ENCODE peak calls at places on chromosomes 13 and 19, in seven cellular contexts. K, S, V, W, F, A and T are unnamed samples.

GRCh38 chr13:40786568-40786996 is 2.8 kb upstream of the SLC25A15 start:
- DNase-seq in K (peak), S (no peak), V (peak), W (no peak), F (peak), A (peak), T (no peak)

GRCh38 chr13:112894673-112895481 is 74.1 kb upstream of the MCF2L start:
- DNase-seq in K (no peak), S (no peak), V (no peak), W (no peak), F (no peak), A (no peak), T (peak)

GRCh38 chr19:4102339-4103072 is 21.4 kb downstream of the MAP2K2 start:
- DNase-seq in K (no peak), S (no peak), V (no peak), W (no peak), F (no peak), A (no peak), T (no peak)

GRCh38 chr13:36840718-36841250 is 21.8 kb downstream of the RFXAP start:
- DNase-seq in K (no peak), S (no peak), V (no peak), W (no peak), F (no peak), A (no peak), T (no peak)

GRCh38 chr13:32206097-32206740 is 108.9 kb downstream of the ZAR1L start:
- DNase-seq in K (no peak), S (peak), V (peak), W (no peak), F (peak), A (no peak), T (no peak)

GRCh38 chr19:7099597-7099921 is 30.1 kb downstream of the ZNF557 start:
- DNase-seq in K (no peak), S (no peak), V (no peak), W (no peak), F (no peak), A (no peak), T (no peak)

GRCh38 chr19:1076951-1077350 is 10.0 kb downstream of the ARHGAP45 start:
- DNase-seq in K (no peak), S (no peak), V (no peak), W (no peak), F (no peak), A (no peak), T (peak)

GRCh38 chr13:47175172-47175806 is 278.4 kb upstream of the HTR2A start:
- DNase-seq in K (peak), S (no peak), V (peak), W (no peak), F (peak), A (peak), T (no peak)

GRCh38 chr13:112438515-112438914 is 62.4 kb downstream of the SPACA7 start:
- DNase-seq in K (no peak), S (no peak), V (no peak), W (no peak), F (no peak), A (no peak), T (no peak)

GRCh38 chr19:9109959-9110358 is 2.7 kb upstream of the OR7G2 start:
- DNase-seq in K (no peak), S (no peak), V (no peak), W (no peak), F (no peak), A (no peak), T (no peak)

GRCh38 chr13:96052655-96053002 is 572 bp downstream of the UGGT2 start:
- DNase-seq in K (peak), S (peak), V (peak), W (peak), F (peak), A (peak), T (no peak)

GRCh38 chr19:5680083-5680436 is 256 bp downstream of the MICOS13 start:
- DNase-seq in K (no peak), S (no peak), V (peak), W (no peak), F (peak), A (peak), T (no peak)

GRCh38 chr13:110801044-110801443 is 87.5 kb downstream of the ING1 start:
- DNase-seq in K (no peak), S (peak), V (no peak), W (no peak), F (no peak), A (no peak), T (no peak)

GRCh38 chr19:53771133-53771532 is 53.0 kb downstream of the NLRP12 start:
- DNase-seq in K (no peak), S (peak), V (no peak), W (peak), F (no peak), A (no peak), T (no peak)

GRCh38 chr13:42041684-42042035 is 6.8 kb upstream of the DGKH start:
- DNase-seq in K (peak), S (peak), V (peak), W (peak), F (peak), A (peak), T (peak)

GRCh38 chr13:101406787-101407186 is 9.5 kb downstream of the NALCN start:
- DNase-seq in K (no peak), S (peak), V (no peak), W (no peak), F (no peak), A (no peak), T (no peak)

GRCh38 chr19:33468361-33469170 is 53.0 kb downstream of the PEPD start:
- DNase-seq in K (peak), S (no peak), V (no peak), W (no peak), F (no peak), A (no peak), T (no peak)

DNA sequence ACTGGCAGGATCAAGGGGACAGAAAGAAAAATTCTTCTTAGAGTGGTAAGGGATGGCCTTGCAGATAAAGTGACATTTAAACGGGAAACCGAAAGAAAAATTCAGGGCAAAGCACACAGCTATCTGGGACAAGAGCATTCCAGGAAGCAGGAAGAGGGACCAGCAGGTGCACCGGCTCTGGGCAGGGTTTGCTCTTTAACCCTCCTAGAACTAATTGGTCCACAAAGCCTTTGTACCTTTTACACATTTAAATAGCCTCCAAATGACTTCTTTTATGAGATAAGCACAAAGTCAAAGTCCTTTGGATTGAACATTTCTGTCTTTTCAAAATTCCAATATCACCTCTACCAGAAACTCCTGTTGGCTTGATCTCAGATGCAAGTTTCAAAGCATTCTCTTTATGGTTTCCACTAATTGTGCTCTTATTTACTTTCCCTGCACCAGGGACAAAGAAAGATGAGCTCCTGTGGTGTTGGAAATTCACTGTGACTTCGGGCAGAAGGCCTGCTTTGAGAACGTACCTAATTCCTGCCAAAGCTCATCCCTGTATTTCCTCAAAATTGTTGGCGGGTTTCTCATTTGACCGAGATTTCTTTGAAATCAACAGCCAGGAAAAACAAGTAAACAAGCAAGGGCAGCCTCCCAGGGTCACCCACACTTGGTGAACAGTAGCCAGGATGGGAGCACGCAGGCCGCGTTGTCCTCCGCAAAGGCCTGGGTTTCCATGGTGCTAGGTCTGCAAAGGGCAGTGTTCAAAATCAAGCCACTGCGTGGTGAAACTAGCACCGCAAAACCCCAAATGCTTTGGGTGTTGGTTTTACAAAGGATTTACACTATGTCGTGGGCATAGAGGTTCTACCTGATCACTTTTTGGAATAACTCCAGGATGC is 98.6 kb downstream of the IRS2 start:
- DNase-seq in K (no peak), S (no peak), V (no peak), W (no peak), F (no peak), A (no peak), T (no peak)
- H3K4me3 ChIP-seq in K (no peak), S (no peak), V (no peak), W (no peak), F (no peak), A (no peak), T (no peak)

GRCh38 chr19:17751912-17752273 is 616 bp downstream of the FCHO1 start:
- DNase-seq in K (no peak), S (no peak), V (no peak), W (no peak), F (no peak), A (no peak), T (no peak)

GRCh38 chr19:17754634-17755532 is 3.6 kb downstream of the FCHO1 start:
- DNase-seq in K (no peak), S (no peak), V (no peak), W (no peak), F (no peak), A (no peak), T (no peak)

GRCh38 chr19:17752865-17753639 is 1.8 kb downstream of the FCHO1 start:
- DNase-seq in K (no peak), S (no peak), V (no peak), W (no peak), F (no peak), A (no peak), T (no peak)

GRCh38 chr19:17755533-17755885 is 4.2 kb downstream of the FCHO1 start:
- DNase-seq in K (no peak), S (no peak), V (no peak), W (no peak), F (no peak), A (no peak), T (no peak)

GRCh38 chr19:17753976-17754375 is 2.7 kb downstream of the FCHO1 start:
- DNase-seq in K (no peak), S (no peak), V (no peak), W (no peak), F (no peak), A (no peak), T (peak)
- H3K4me3 ChIP-seq in K (no peak), S (no peak), V (no peak), W (no peak), F (no peak), A (no peak), T (no peak)

GRCh38 chr19:49362926-49363264 is 679 bp upstream of the TEAD2 start:
- DNase-seq in K (no peak), S (no peak), V (peak), W (peak), F (peak), A (no peak), T (peak)
- H3K4me3 ChIP-seq in K (peak), S (peak), V (peak), W (peak), F (peak), A (peak), T (peak)

DNA sequence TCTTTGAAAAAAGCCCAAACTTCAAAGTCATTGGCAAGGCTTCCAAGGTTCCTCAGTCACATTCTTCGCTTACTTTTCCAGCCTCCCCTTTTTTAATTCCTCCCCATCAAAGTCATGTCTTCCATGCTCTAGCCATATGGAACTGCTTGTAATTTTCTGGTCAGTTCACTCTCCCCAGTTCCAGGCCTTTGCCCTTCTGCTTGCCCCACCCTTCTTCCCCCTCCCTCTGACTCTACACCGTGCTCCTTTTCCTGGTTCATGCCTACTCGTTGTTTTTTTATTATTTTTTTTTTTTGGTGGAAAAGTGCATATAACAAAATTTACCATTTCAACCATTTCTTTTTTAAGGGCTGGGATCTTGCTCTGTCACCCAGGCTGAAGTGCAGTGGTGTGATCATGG is 102.3 kb downstream of the UBL3 start:
- DNase-seq in K (no peak), S (no peak), V (no peak), W (no peak), F (no peak), A (no peak), T (no peak)
- H3K4me3 ChIP-seq in K (no peak), S (no peak), V (no peak), W (no peak), F (no peak), A (no peak), T (no peak)